ENCODE peak calls at places on chromosomes 16 and 17, in nine cellular contexts. T is NT2/D1, L is AG04450, C is upper lobe of right lung, H is GM06990, E is fibroblast of lung, W is HCT116, B is sigmoid colon, K is tibial nerve. S is an unnamed sample.
A peak's percentile ranks its signal among the peaks of the same experiment; 100 is the strongest.

GRCh38 chr17:82457071-82457789 is 1.3 kb upstream of the NARF start:
- DNase-seq in T (no peak), L (no peak), C (no peak), H (no peak), E (no peak), W (no peak), B (no peak), K (peak; percentile 39), S (no peak)

GRCh38 chr17:46002311-46002972 is 3.4 kb downstream of the STH start:
- DNase-seq in T (peak; percentile 60), L (peak; percentile 16), C (peak; percentile 76), H (no peak), E (peak; percentile 33), W (peak; percentile 43), B (peak; percentile 84), K (peak; percentile 81), S (peak; percentile 75)

GRCh38 chr17:50909765-50910661 is 43.9 kb upstream of the TOB1 start:
- DNase-seq in T (no peak), L (no peak), C (no peak), H (no peak), E (no peak), W (no peak), B (no peak), K (no peak), S (no peak)

GRCh38 chr17:58329035-58329807 is 626 bp upstream of the TSPOAP1 start:
- DNase-seq in T (no peak), L (no peak), C (peak; percentile 73), H (peak; percentile 88), E (no peak), W (no peak), B (no peak), K (no peak), S (no peak)

GRCh38 chr17:74394977-74395376 is 27.7 kb downstream of the GPR142 start:
- DNase-seq in T (no peak), L (no peak), C (no peak), H (no peak), E (no peak), W (no peak), B (no peak), K (no peak), S (no peak)

GRCh38 chr17:41894791-41895331 is 23.9 kb downstream of the ACLY start:
- DNase-seq in T (no peak), L (peak; percentile 67), C (no peak), H (no peak), E (peak; percentile 72), W (no peak), B (peak; percentile 85), K (peak; percentile 51), S (peak; percentile 78)

GRCh38 chr17:45749831-45750335 is 34.2 kb upstream of the CRHR1 start:
- DNase-seq in T (no peak), L (no peak), C (no peak), H (no peak), E (no peak), W (no peak), B (no peak), K (no peak), S (no peak)

GRCh38 chr17:14299261-14300093 is 1.4 kb upstream of the HS3ST3B1 start:
- DNase-seq in T (no peak), L (no peak), C (peak; percentile 68), H (no peak), E (peak; percentile 63), W (no peak), B (peak; percentile 70), K (no peak), S (peak; percentile 72)

GRCh38 chr17:50079334-50080095 is 15.6 kb upstream of the PDK2 start:
- DNase-seq in T (no peak), L (no peak), C (no peak), H (no peak), E (no peak), W (peak; percentile 65), B (no peak), K (no peak), S (no peak)

GRCh38 chr17:70060415-70060814 is 14.6 kb upstream of the KCNJ16 start:
- DNase-seq in T (no peak), L (peak; percentile 10), C (no peak), H (no peak), E (peak; percentile 58), W (no peak), B (no peak), K (no peak), S (peak; percentile 53)

GRCh38 chr16:55528974-55529373 is 20.1 kb downstream of the LPCAT2 start:
- DNase-seq in T (no peak), L (no peak), C (no peak), H (no peak), E (no peak), W (no peak), B (no peak), K (no peak), S (no peak)

GRCh38 chr16:67392301-67393059 is 818 bp downstream of the TPPP3 start:
- DNase-seq in T (no peak), L (no peak), C (peak; percentile 61), H (no peak), E (no peak), W (no peak), B (peak; percentile 61), K (no peak), S (no peak)

GRCh38 chr16:67393790-67394270 is 532 bp upstream of the TPPP3 start:
- DNase-seq in T (no peak), L (no peak), C (no peak), H (no peak), E (no peak), W (no peak), B (peak; percentile 65), K (no peak), S (no peak)

GRCh38 chr16:67394271-67395104 is 1.2 kb upstream of the TPPP3 start:
- DNase-seq in T (no peak), L (no peak), C (peak; percentile 68), H (no peak), E (no peak), W (no peak), B (peak; percentile 70), K (no peak), S (no peak)

GRCh38 chr16:67391424-67392300 is 1.6 kb downstream of the TPPP3 start:
- DNase-seq in T (no peak), L (no peak), C (peak; percentile 67), H (no peak), E (no peak), W (no peak), B (peak; percentile 78), K (no peak), S (no peak)

DNA sequence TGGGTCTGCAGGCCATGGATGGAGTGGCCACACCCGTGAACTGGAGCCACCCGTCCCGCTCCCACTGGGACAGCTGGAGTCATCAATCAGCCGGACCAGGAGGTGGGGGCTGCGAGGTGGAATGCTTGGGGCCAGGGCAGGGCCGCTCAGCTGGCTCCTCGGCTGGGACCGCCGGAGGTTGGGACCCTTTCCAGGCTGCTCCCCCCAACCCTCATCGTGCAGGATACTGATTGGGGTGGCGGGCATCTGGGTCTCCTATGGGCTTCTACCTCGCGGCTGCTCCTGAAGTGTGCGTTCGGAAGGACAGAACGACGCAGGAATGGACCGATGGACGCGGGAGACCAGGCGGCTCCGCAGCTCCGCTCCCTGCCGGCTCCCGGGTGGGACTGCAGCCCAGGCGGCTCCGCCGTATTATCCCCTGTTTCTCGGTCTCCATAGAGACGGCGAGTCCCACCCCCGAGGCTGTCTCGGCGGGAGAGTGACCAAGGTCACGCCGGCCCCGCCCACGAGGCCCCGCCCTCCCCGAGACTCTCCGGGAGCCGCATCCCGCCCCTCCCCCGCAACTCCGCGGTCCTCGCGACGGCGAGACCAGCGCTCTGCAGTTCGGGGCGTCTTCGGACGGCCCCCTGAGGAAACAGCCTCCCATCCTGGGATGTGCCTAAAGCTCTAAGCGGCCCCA is at the start of gene TPPP3:
- DNase-seq in T (peak; percentile 66), L (no peak), C (peak; percentile 90), H (no peak), E (peak; percentile 71), W (no peak), B (peak; percentile 95), K (peak; percentile 77), S (peak; percentile 86)
- H3K4me3 ChIP-seq in T (peak within 1 kb of the TSS; percentile 54), L (peak within 1 kb of the TSS; percentile 54), C (peak within 1 kb of the TSS; percentile 42), H (no peak within 1 kb of the TSS), E (peak within 1 kb of the TSS; percentile 51), W (no peak within 1 kb of the TSS), B (peak within 1 kb of the TSS; percentile 50), K (peak within 1 kb of the TSS; percentile 50), S (peak within 1 kb of the TSS; percentile 28)

DNA sequence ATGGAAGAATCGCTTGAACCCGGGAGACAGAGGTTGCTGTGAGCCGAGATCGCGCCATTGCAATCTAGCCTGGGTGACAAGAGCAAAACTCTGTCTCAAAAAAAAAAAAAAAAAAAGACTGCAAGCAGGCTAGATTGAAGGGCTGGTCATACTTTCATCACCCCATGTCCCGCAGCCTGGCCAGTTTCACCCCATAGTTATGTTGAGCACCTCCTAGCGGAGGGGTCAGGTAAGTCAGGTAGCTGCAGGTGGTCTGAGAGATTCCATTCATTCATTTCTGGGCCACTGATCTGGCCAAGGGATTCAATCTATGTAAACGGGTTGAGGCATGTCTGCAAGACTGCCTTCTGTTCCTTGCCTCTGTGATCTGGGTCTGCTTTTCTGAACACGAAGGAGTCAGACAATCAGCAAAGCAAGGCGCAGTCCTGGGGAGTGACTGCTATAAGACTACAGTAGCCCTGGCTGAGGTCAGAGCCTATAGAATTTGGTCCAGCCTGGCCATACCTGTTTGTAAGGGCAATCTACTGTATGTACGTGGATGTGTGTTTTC is 23.6 kb upstream of the BPTF start:
- DNase-seq in T (no peak), L (no peak), C (no peak), H (no peak), E (no peak), W (no peak), B (no peak), K (no peak), S (no peak)
- H3K4me3 ChIP-seq in T (no peak overlapping the region), L (no peak overlapping the region), C (no peak overlapping the region), H (no peak overlapping the region), E (no peak overlapping the region), W (no peak overlapping the region), B (no peak overlapping the region), K (no peak overlapping the region), S (no peak overlapping the region)

GRCh38 chr16:74298104-74298503 is 1.5 kb downstream of the PSMD7 start:
- DNase-seq in T (no peak), L (no peak), C (no peak), H (no peak), E (no peak), W (no peak), B (no peak), K (no peak), S (no peak)
- H3K4me3 ChIP-seq in T (peak overlapping the region; percentile 99), L (peak overlapping the region; percentile 94), C (peak overlapping the region; percentile 95), H (peak overlapping the region; percentile 99), E (peak overlapping the region; percentile 100), W (peak overlapping the region; percentile 97), B (peak overlapping the region; percentile 90), K (peak overlapping the region; percentile 69), S (peak overlapping the region; percentile 98)

GRCh38 chr16:20519231-20519630 is 56.9 kb downstream of the ACSM2B start:
- DNase-seq in T (no peak), L (no peak), C (no peak), H (no peak), E (no peak), W (no peak), B (no peak), K (no peak), S (no peak)

GRCh38 chr16:20515580-20516179 is 60.5 kb downstream of the ACSM2B start:
- DNase-seq in T (no peak), L (no peak), C (no peak), H (no peak), E (no peak), W (no peak), B (no peak), K (no peak), S (no peak)

GRCh38 chr16:20517149-20517548 is 59.0 kb downstream of the ACSM2B start:
- DNase-seq in T (no peak), L (no peak), C (no peak), H (no peak), E (no peak), W (no peak), B (no peak), K (no peak), S (no peak)

GRCh38 chr16:20520103-20520502 is 56.1 kb downstream of the ACSM2B start:
- DNase-seq in T (no peak), L (no peak), C (no peak), H (no peak), E (no peak), W (no peak), B (no peak), K (no peak), S (no peak)
- H3K4me3 ChIP-seq in T (no peak overlapping the region), L (no peak overlapping the region), C (no peak overlapping the region), H (no peak overlapping the region), E (no peak overlapping the region), W (no peak overlapping the region), B (no peak overlapping the region), K (no peak overlapping the region), S (no peak overlapping the region)

S was measured in choroid plexus epithelial cell.